ENCODE peak calls at places on chromosomes 3 and 15, in four cellular contexts. V is GM12878, F is K562, Q is HL-60. H is an unnamed sample.

GRCh38 chr15:35444557-35445204 is 101.3 kb downstream of the DPH6 start:
- DNase-seq in V (peak), F (peak), Q (no peak), H (no peak)

GRCh38 chr3:12624056-12624455 is 39.9 kb downstream of the RAF1 start:
- DNase-seq in V (no peak), F (no peak), Q (no peak), H (no peak)

GRCh38 chr3:137035631-137036030 is 77.8 kb downstream of the IL20RB start:
- DNase-seq in V (no peak), F (peak), Q (no peak), H (no peak)

GRCh38 chr3:158352551-158352950 is 218.4 kb upstream of the MLF1 start:
- DNase-seq in V (no peak), F (no peak), Q (peak), H (no peak)

GRCh38 chr3:32366638-32367368 is 24.9 kb upstream of the CMTM7 start:
- DNase-seq in V (no peak), F (no peak), Q (no peak), H (no peak)

GRCh38 chr15:41860049-41860828 is 21.6 kb downstream of the PLA2G4B start:
- DNase-seq in V (no peak), F (no peak), Q (no peak), H (no peak)

GRCh38 chr15:31366169-31366734 is 39.6 kb downstream of the KLF13 start:
- DNase-seq in V (no peak), F (no peak), Q (no peak), H (no peak)

GRCh38 chr3:42412526-42413155 is 2.2 kb upstream of the LYZL4 start:
- DNase-seq in V (no peak), F (no peak), Q (no peak), H (no peak)

GRCh38 chr3:142987707-142988106 is 13.7 kb upstream of the U2SURP start:
- DNase-seq in V (no peak), F (no peak), Q (no peak), H (no peak)

GRCh38 chr3:126153695-126154360 is 26.6 kb downstream of the ALDH1L1 start:
- DNase-seq in V (no peak), F (no peak), Q (no peak), H (no peak)

GRCh38 chr3:44981220-44981619 is 5.2 kb downstream of the EXOSC7 start:
- DNase-seq in V (no peak), F (no peak), Q (no peak), H (no peak)

GRCh38 chr3:58214484-58215316 is 3.9 kb upstream of the DNASE1L3 start:
- DNase-seq in V (peak), F (no peak), Q (peak), H (no peak)

GRCh38 chr15:29968099-29968892 is 114.5 kb upstream of the GOLGA8J start:
- DNase-seq in V (no peak), F (no peak), Q (peak), H (no peak)

GRCh38 chr15:73927003-73927475 is 777 bp downstream of the LOXL1 start:
- DNase-seq in V (no peak), F (peak), Q (no peak), H (peak)

GRCh38 chr3:182083112-182083511 is 371.4 kb downstream of the SOX2 start:
- DNase-seq in V (no peak), F (no peak), Q (no peak), H (no peak)

GRCh38 chr15:92869977-92870644 is 30.0 kb upstream of the CHD2 start:
- DNase-seq in V (no peak), F (no peak), Q (no peak), H (no peak)

GRCh38 chr15:66682865-66683264 is 19.2 kb upstream of the SMAD6 start:
- DNase-seq in V (no peak), F (no peak), Q (no peak), H (no peak)

GRCh38 chr3:21013566-21013965 is 737.4 kb downstream of the ZNF385D start:
- DNase-seq in V (no peak), F (no peak), Q (no peak), H (no peak)

GRCh38 chr3:138921316-138922292 is 25.3 kb downstream of the FOXL2 start:
- DNase-seq in V (no peak), F (no peak), Q (no peak), H (no peak)

GRCh38 chr3:58480309-58480708 is 11.6 kb upstream of the KCTD6 start:
- DNase-seq in V (no peak), F (no peak), Q (no peak), H (no peak)

GRCh38 chr15:48968066-48968465 is 4.3 kb upstream of the SHC4 start:
- DNase-seq in V (no peak), F (no peak), Q (no peak), H (no peak)

GRCh38 chr3:188720636-188721035 is 451.1 kb upstream of the TPRG1 start:
- DNase-seq in V (no peak), F (no peak), Q (no peak), H (no peak)

GRCh38 chr3:183198939-183199338 is 36.4 kb upstream of the LAMP3 start:
- DNase-seq in V (no peak), F (no peak), Q (no peak), H (no peak)

GRCh38 chr3:112437146-112438022 is 61.9 kb downstream of the BTLA start:
- DNase-seq in V (no peak), F (no peak), Q (no peak), H (no peak)

GRCh38 chr3:42712344-42712648 is 9.7 kb upstream of the HHATL start:
- DNase-seq in V (no peak), F (no peak), Q (no peak), H (no peak)

GRCh38 chr3:184525337-184526157 is 36.0 kb upstream of the EPHB3 start:
- DNase-seq in V (no peak), F (no peak), Q (no peak), H (no peak)

GRCh38 chr3:70120360-70120966 is 120.9 kb downstream of the SAMMSON start:
- DNase-seq in V (peak), F (peak), Q (peak), H (peak)

GRCh38 chr3:14461748-14462324 is 59.4 kb downstream of the SLC6A6 start:
- DNase-seq in V (no peak), F (no peak), Q (no peak), H (peak)

GRCh38 chr3:13825317-13825590 is 54.6 kb downstream of the WNT7A start:
- DNase-seq in V (no peak), F (no peak), Q (no peak), H (no peak)

GRCh38 chr3:58462829-58463180 is 29.1 kb upstream of the KCTD6 start:
- DNase-seq in V (no peak), F (no peak), Q (no peak), H (no peak)

GRCh38 chr3:39541917-39542329 is 74.4 kb downstream of the MOBP start:
- DNase-seq in V (no peak), F (no peak), Q (no peak), H (no peak)

GRCh38 chr3:39260957-39261356 is 18.9 kb downstream of the CX3CR1 start:
- DNase-seq in V (peak), F (peak), Q (peak), H (peak)

GRCh38 chr3:147341727-147342126 is 64.6 kb downstream of the ZIC4 start:
- DNase-seq in V (no peak), F (no peak), Q (no peak), H (no peak)

GRCh38 chr3:147333098-147333497 is 73.2 kb downstream of the ZIC4 start:
- DNase-seq in V (no peak), F (no peak), Q (no peak), H (no peak)

DNA sequence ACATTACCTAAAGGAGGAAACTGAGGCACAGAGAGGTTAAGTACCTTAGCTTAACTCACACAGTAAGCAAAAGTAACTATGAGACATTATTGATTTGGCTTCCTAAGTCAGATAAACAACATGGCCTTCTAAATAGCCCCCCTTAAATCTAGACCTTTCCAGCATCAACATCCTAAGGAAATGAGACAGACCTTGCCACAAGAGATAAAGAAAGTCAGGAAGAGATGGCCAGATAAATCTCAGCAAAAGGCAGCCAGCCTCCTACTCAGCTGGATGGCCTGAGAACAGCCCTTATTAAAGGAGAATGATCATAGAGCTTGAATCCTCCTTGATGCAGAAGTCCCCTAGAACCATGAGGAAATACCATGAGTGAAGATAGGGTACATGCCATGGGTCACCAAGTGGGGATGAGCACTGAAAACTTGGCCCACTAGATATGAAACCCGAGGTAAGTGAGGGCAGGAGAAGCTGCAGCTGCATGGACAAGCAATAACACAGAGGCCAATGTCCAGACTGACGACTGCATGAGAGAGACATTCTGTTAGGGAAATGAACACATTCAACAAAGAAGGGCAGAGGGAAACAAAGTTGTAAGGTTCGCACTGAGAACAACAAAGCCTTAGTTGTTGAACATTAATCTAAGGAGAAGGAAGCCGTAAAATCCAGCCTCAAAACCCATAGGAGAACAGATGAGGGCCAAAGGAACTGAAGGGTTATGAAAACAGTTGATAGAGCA is 69.6 kb downstream of the ZIC4 start:
- DNase-seq in V (no peak), F (no peak), Q (no peak), H (no peak)
- TF ChIP-seq SPI1 in V (no peak), F (no peak), Q (no peak), H (no peak)

GRCh38 chr3:101940521-101940992 is 91.2 kb downstream of the NFKBIZ start:
- DNase-seq in V (no peak), F (no peak), Q (no peak), H (no peak)

GRCh38 chr3:101944308-101944707 is 95.0 kb downstream of the NFKBIZ start:
- DNase-seq in V (no peak), F (no peak), Q (no peak), H (no peak)

GRCh38 chr3:101941253-101942039 is 92.1 kb downstream of the NFKBIZ start:
- DNase-seq in V (no peak), F (no peak), Q (no peak), H (no peak)

GRCh38 chr3:101943028-101943427 is 93.7 kb downstream of the NFKBIZ start:
- DNase-seq in V (no peak), F (no peak), Q (no peak), H (no peak)

GRCh38 chr3:101942356-101942755 is 93.0 kb downstream of the NFKBIZ start:
- DNase-seq in V (no peak), F (no peak), Q (no peak), H (no peak)
- TF ChIP-seq SPI1 in V (peak), F (no peak), Q (no peak), H (peak)

DNA sequence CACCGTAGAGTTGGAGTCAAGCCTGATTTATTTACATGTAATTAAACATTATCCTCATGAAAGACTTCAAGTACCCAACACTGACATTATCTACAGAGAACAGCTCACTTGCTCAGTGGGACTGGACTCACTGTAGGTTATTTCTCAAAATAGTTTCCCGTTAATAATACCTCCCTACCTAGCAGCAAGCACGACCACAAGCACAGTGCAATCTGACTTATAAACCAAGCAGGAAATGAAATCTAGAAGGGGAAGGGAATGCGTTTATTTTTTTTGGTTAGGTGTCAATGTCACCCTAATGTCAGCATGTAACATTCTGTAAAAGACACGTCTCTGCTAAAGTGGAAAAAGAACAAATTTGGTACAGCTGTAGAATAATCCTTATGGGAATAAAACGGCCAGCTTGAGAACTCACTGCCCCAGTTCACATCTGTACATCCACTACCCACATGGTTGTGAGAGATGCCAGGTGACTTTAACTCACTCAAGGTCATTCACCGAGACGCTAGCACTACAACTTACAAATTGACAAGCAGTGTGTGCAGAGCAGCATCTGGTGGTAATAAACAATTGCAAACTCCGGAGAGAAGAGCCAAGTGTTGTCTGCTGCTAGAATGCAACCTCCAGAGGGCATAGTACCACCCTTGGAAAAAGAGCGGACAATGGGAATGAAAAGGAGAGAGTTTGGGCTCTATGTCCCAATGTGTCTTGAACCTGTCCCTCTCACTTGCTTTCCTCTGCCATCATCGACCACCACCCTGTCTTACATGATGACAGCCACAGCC is 242.5 kb downstream of the CADPS start:
- DNase-seq in V (no peak), F (no peak), Q (no peak), H (no peak)
- TF ChIP-seq SPI1 in V (no peak), F (no peak), Q (no peak), H (no peak)

DNA sequence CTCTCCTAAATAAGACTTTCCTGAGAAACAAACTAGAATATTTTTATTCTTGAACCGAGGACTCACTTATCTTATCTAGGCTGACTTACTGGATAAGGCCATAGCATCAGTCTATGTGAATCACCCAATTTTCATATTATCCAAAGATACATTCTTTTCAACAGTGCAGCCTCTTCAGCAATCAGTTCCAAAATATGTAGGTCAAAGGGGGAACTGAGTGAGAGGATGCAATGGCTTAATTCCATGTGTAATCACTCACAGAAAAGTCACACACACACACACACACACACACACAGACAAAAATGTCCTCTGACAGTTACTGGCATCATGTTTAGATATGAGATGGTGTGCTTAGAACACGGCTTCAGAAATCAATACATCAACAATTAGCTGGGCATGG is 31.5 kb upstream of the MECOM start:
- DNase-seq in V (no peak), F (no peak), Q (no peak), H (no peak)
- TF ChIP-seq SPI1 in V (no peak), F (no peak), Q (no peak), H (no peak)

DNA sequence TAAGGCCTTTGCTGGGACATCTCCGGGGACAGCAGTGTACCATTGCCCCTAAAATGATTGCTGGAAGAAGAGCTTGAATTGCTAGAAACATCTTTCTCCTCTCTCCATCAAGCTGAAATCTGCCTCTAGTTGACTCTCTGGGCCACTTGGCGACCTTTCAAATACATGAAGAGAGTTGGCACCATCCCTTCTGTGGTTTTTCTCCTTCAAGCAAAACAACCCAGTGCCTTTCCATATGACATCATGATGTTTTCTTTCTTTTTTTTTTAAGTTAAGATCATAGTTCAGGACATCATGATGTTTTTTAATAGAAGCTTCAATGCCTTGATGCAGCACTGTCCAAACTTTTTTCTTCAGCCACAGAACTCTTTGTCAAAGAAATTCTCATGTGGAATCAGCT is 144.0 kb upstream of the PTPRG start:
- DNase-seq in V (no peak), F (no peak), Q (no peak), H (no peak)
- TF ChIP-seq SPI1 in V (no peak), F (no peak), Q (no peak), H (no peak)

GRCh38 chr3:100893108-100893507 is 100.1 kb downstream of the ABI3BP start:
- DNase-seq in V (no peak), F (no peak), Q (no peak), H (no peak)

GRCh38 chr3:100893590-100893989 is 99.6 kb downstream of the ABI3BP start:
- DNase-seq in V (no peak), F (no peak), Q (no peak), H (no peak)

GRCh38 chr3:100891827-100892226 is 101.4 kb downstream of the ABI3BP start:
- DNase-seq in V (no peak), F (no peak), Q (no peak), H (no peak)

GRCh38 chr3:100896994-100897393 is 96.2 kb downstream of the ABI3BP start:
- DNase-seq in V (no peak), F (no peak), Q (no peak), H (no peak)

DNA sequence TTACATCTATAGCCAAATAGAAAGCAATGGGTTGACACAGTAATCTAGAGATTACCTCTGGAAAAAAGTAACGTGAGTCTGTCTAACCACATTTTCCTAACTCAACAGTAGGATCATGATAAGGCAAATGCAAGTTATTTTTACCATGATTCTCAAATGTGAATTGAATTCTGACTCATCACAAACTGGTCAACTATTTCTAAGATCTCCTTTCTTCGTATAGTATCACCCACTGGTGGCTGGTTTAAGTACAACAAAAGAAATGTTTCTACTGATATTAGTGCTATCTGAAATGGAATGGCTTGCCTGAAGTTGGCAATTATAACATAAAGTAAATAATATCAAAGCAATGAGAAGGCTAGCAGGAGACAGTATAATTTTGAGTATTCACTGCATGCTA is 102.2 kb downstream of the ABI3BP start:
- DNase-seq in V (no peak), F (no peak), Q (no peak), H (no peak)
- TF ChIP-seq SPI1 in V (no peak), F (no peak), Q (no peak), H (no peak)

GRCh38 chr3:31204026-31204795 is 309.8 kb upstream of the GADL1 start:
- DNase-seq in V (no peak), F (no peak), Q (no peak), H (no peak)
- TF ChIP-seq SPI1 in V (no peak), F (no peak), Q (no peak), H (no peak)

DNA sequence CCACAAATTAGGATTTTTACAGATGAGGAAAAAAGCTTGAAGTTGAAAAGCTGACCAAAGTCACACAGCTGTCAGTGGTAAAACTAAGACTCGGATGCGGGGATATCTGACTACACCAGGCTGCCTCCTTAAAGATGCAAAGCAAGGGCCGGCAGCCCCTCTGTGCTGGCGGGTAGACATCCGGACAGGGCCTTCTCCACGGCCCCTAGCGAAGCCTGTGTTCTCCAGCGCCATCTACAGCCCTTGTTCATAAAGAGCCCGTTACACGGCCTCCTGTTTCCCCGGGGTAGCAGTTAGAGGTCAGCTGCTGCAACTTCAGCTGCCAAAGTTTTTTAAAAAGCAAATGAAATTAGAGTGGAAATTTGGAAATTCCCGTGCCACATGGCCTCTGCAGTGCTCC is 383.0 kb downstream of the TBL1XR1 start:
- DNase-seq in V (no peak), F (peak), Q (no peak), H (peak)
- TF ChIP-seq SPI1 in V (no peak), F (no peak), Q (no peak), H (no peak)